ENCODE peak calls at places on chromosomes 5 and 9, in five cellular contexts. N is sigmoid colon; F is substantia nigra; B is Right ventricle myocardium superior; J is activated CD8-positive, alpha-beta T cell treated with anti-CD3 and anti-CD28 coated beads for 36 hours. W is an unnamed sample.

GRCh38 chr5:170266570-170267379 is 30.8 kb downstream of the LCP2 start:
- DNase-seq in N (no peak), F (no peak), B (no peak), J (peak; percentile 81), W (no peak)

GRCh38 chr9:124506931-124507879 is at the start of gene NR5A1:
- DNase-seq in N (no peak), F (no peak), B (no peak), J (no peak), W (no peak)

GRCh38 chr9:136045595-136046554 is 49.2 kb downstream of the NACC2 start:
- DNase-seq in N (peak; percentile 76), F (no peak), B (peak; percentile 75), J (no peak), W (no peak)

GRCh38 chr9:29212590-29213373 is 1639.5 kb upstream of the C9orf72 start:
- DNase-seq in N (no peak), F (no peak), B (no peak), J (no peak), W (peak; percentile 25)

GRCh38 chr5:106314221-106314824 is 1356.4 kb downstream of the EFNA5 start:
- DNase-seq in N (no peak), F (no peak), B (no peak), J (no peak), W (no peak)

GRCh38 chr9:23962101-23962500 is 136.1 kb upstream of the ELAVL2 start:
- DNase-seq in N (no peak), F (no peak), B (no peak), J (no peak), W (no peak)

GRCh38 chr5:142179776-142180387 is 71.3 kb downstream of the NDFIP1 start:
- DNase-seq in N (peak; percentile 17), F (no peak), B (no peak), J (no peak), W (no peak)

GRCh38 chr5:42767491-42768105 is 11.0 kb downstream of the CCDC152 start:
- DNase-seq in N (no peak), F (no peak), B (no peak), J (no peak), W (peak; percentile 15)

GRCh38 chr5:132776932-132777208 is 169 bp downstream of the SEPTIN8 start:
- DNase-seq in N (no peak), F (no peak), B (no peak), J (no peak), W (no peak)

GRCh38 chr9:114697951-114698351 is 16.0 kb upstream of the TEX48 start:
- DNase-seq in N (no peak), F (no peak), B (no peak), J (peak; percentile 70), W (no peak)

GRCh38 chr9:27433599-27434325 is 90.3 kb upstream of the IFNK start:
- DNase-seq in N (no peak), F (no peak), B (no peak), J (no peak), W (no peak)

GRCh38 chr9:97046228-97046627 is 7.3 kb upstream of the CTSV start:
- DNase-seq in N (no peak), F (no peak), B (no peak), J (no peak), W (no peak)

GRCh38 chr9:105047652-105048031 is 119.7 kb upstream of the ABCA1 start:
- DNase-seq in N (no peak), F (no peak), B (no peak), J (no peak), W (no peak)

GRCh38 chr5:8019719-8020218 is 150.8 kb downstream of the MTRR start:
- DNase-seq in N (no peak), F (no peak), B (no peak), J (no peak), W (no peak)

GRCh38 chr5:58261605-58262004 is 198.3 kb downstream of the PLK2 start:
- DNase-seq in N (no peak), F (no peak), B (no peak), J (no peak), W (no peak)

GRCh38 chr9:93185261-93186150 is 1.6 kb downstream of the WNK2 start:
- DNase-seq in N (no peak), F (no peak), B (no peak), J (no peak), W (no peak)

W was measured in frontal cortex.